ENCODE peak calls at places on chromosomes 2 and 18, in four cellular contexts. K, B, J and M are unnamed samples.

GRCh38 chr2:205660521-205661124 is 21.7 kb upstream of the NRP2 start:
- DNase-seq in K (peak; percentile 98), B (peak; percentile 27), J (no peak), M (no peak)

GRCh38 chr2:3303583-3304406 is 73.8 kb downstream of the EIPR1 start:
- DNase-seq in K (peak; percentile 77), B (peak; percentile 82), J (peak; percentile 86), M (peak; percentile 97)

GRCh38 chr2:101063352-101063751 is 61.3 kb downstream of the RPL31 start:
- DNase-seq in K (no peak), B (no peak), J (no peak), M (no peak)

GRCh38 chr2:28510184-28510583 is 14.3 kb downstream of the PLB1 start:
- DNase-seq in K (no peak), B (no peak), J (no peak), M (no peak)

GRCh38 chr2:102618452-102619413 is 620 bp upstream of the SLC9A2 start:
- DNase-seq in K (no peak), B (peak; percentile 52), J (peak; percentile 78), M (no peak)

GRCh38 chr2:3324036-3324386 is 53.6 kb downstream of the EIPR1 start:
- DNase-seq in K (no peak), B (no peak), J (no peak), M (no peak)

GRCh38 chr2:221312634-221313033 is 259.5 kb downstream of the EPHA4 start:
- DNase-seq in K (no peak), B (no peak), J (no peak), M (no peak)

GRCh38 chr2:48328972-48329723 is 200.8 kb upstream of the STON1 start:
- DNase-seq in K (no peak), B (no peak), J (no peak), M (peak; percentile 29)

GRCh38 chr2:207219716-207220414 is 54.1 kb upstream of the KLF7 start:
- DNase-seq in K (peak; percentile 88), B (peak; percentile 43), J (no peak), M (no peak)

GRCh38 chr2:144215701-144216675 is 303.9 kb downstream of the ZEB2 start:
- DNase-seq in K (no peak), B (no peak), J (no peak), M (no peak)

GRCh38 chr2:28088970-28089369 is 198.4 kb downstream of the BABAM2 start:
- DNase-seq in K (peak; percentile 56), B (peak; percentile 33), J (no peak), M (no peak)

GRCh38 chr2:40741532-40741931 is 289.6 kb upstream of the SLC8A1 start:
- DNase-seq in K (no peak), B (no peak), J (no peak), M (no peak)

GRCh38 chr2:191064590-191064989 is 50.6 kb upstream of the STAT1 start:
- DNase-seq in K (no peak), B (no peak), J (no peak), M (no peak)

GRCh38 chr2:109410021-109410815 is 203.5 kb downstream of the SEPTIN10 start:
- DNase-seq in K (peak; percentile 29), B (no peak), J (no peak), M (no peak)

GRCh38 chr2:239433777-239434396 is 33.1 kb upstream of the HDAC4 start:
- DNase-seq in K (peak; percentile 71), B (peak; percentile 13), J (no peak), M (no peak)

GRCh38 chr18:6397931-6398566 is 16.7 kb downstream of the L3MBTL4 start:
- DNase-seq in K (no peak), B (no peak), J (no peak), M (no peak)

GRCh38 chr2:134411279-134411827 is 157.5 kb downstream of the MGAT5 start:
- DNase-seq in K (no peak), B (no peak), J (no peak), M (peak; percentile 48)

GRCh38 chr18:44895176-44895798 is 214.6 kb downstream of the SETBP1 start:
- DNase-seq in K (peak; percentile 45), B (peak; percentile 77), J (peak; percentile 11), M (peak; percentile 5)

GRCh38 chr2:173806761-173807160 is 158.4 kb downstream of the SP3 start:
- DNase-seq in K (peak; percentile 4), B (no peak), J (no peak), M (no peak)

GRCh38 chr2:218428846-218429558 is 10.1 kb downstream of the VIL1 start:
- DNase-seq in K (no peak), B (no peak), J (no peak), M (no peak)

GRCh38 chr18:79574938-79575525 is 104.6 kb upstream of the CTDP1 start:
- DNase-seq in K (no peak), B (no peak), J (no peak), M (no peak)

GRCh38 chr2:98773907-98774306 is 43.0 kb upstream of the MGAT4A start:
- DNase-seq in K (no peak), B (no peak), J (no peak), M (no peak)

GRCh38 chr2:110851531-110851930 is 119.2 kb downstream of the ACOXL start:
- DNase-seq in K (no peak), B (no peak), J (no peak), M (no peak)

GRCh38 chr2:96205238-96205637 is 3.4 kb downstream of the STARD7 start:
- DNase-seq in K (no peak), B (no peak), J (no peak), M (no peak)

GRCh38 chr2:3376821-3377220 is 797 bp downstream of the EIPR1 start:
- DNase-seq in K (no peak), B (no peak), J (no peak), M (no peak)

GRCh38 chr18:46070683-46071614 is 1.1 kb downstream of the PSTPIP2 start:
- DNase-seq in K (no peak), B (no peak), J (no peak), M (peak; percentile 25)

GRCh38 chr2:73890301-73891092 is 2.3 kb upstream of the ACTG2 start:
- DNase-seq in K (peak; percentile 67), B (no peak), J (no peak), M (no peak)

GRCh38 chr2:156748238-156748637 is 312.1 kb downstream of the GPD2 start:
- DNase-seq in K (no peak), B (no peak), J (no peak), M (no peak)

GRCh38 chr2:98869868-98870267 is 66.2 kb downstream of the CRACDL start:
- DNase-seq in K (no peak), B (no peak), J (no peak), M (no peak)

GRCh38 chr18:63872586-63872985 is 14.9 kb upstream of the SERPINB2 start:
- DNase-seq in K (no peak), B (no peak), J (no peak), M (no peak)

GRCh38 chr2:12440731-12441130 is 276.0 kb upstream of the TRIB2 start:
- DNase-seq in K (no peak), B (no peak), J (no peak), M (no peak)

GRCh38 chr2:217054791-217055190 is 194.9 kb upstream of the TNP1 start:
- DNase-seq in K (no peak), B (no peak), J (no peak), M (no peak)

GRCh38 chr2:238743243-238744068 is 104.4 kb upstream of the TWIST2 start:
- DNase-seq in K (no peak), B (no peak), J (no peak), M (no peak)

GRCh38 chr2:134727385-134727784 is 8.6 kb upstream of the TMEM163 start:
- DNase-seq in K (no peak), B (no peak), J (no peak), M (no peak)

GRCh38 chr2:111168528-111168929 is 47.8 kb downstream of the BCL2L11 start:
- DNase-seq in K (peak; percentile 89), B (peak; percentile 68), J (peak; percentile 88), M (no peak)

DNA sequence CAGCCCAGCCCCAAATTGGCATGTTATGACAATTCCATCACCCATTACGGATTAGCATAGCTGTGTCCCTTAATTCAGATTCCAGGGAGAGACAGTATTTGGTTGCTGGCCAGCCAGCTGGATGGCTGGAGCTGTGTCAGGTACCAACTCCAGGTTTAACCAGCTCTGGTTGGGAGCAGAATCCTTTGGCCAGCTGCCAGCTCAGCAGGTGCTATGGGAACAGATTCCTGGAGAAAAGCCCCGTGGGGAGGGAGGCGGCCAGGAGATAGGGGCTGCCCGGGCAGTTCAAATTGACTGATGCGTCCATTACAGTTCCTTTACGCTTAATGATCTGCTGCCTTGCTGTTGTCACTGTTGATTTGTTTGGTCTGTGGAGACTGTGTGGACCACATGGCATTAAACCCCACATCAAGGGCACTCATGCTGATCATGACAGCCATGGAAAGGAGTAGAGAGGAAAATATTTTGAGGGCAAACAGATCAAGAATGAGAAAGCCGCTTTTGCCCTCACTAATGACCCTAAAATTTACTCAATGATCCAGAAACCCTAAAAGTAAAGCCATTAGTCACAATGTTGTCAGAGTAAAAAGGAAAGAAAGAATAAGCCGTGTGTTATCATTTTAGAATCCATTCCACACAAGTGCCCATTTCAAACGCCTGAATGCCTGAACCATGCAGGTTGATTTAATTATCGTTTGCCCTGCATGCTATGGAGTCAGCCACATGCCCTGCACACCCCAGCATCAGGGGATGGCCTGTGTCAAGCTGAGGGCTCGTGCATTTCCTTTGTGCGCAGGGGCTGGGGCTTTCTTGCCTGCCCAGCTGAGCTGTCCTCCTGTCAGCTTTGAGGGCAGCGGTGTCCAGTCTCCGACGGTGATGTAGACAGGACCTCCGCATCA is 200.1 kb downstream of the TSN start:
- DNase-seq in K (no peak), B (no peak), J (no peak), M (peak; percentile 56)
- TF ChIP-seq RCOR1 in K (no peak), B (no peak), J (no peak), M (no peak)

GRCh38 chr18:57854726-57855125 is 51.6 kb upstream of the ATP8B1 start:
- DNase-seq in K (peak; percentile 22), B (no peak), J (no peak), M (no peak)

GRCh38 chr18:57863706-57864105 is 60.6 kb upstream of the ATP8B1 start:
- DNase-seq in K (peak; percentile 57), B (no peak), J (no peak), M (no peak)

GRCh38 chr18:57856128-57856527 is 53.0 kb upstream of the ATP8B1 start:
- DNase-seq in K (no peak), B (no peak), J (no peak), M (no peak)

GRCh38 chr18:57856707-57857280 is 53.7 kb upstream of the ATP8B1 start:
- DNase-seq in K (no peak), B (no peak), J (no peak), M (no peak)

GRCh38 chr18:57859314-57859713 is 56.2 kb upstream of the ATP8B1 start:
- DNase-seq in K (no peak), B (peak; percentile 39), J (peak; percentile 23), M (no peak)
- TF ChIP-seq RCOR1 in K (no peak), B (no peak), J (no peak), M (no peak)

GRCh38 chr2:69020496-69020895 is 7.5 kb downstream of the ANTXR1 start:
- DNase-seq in K (no peak), B (no peak), J (no peak), M (no peak)

GRCh38 chr2:69013837-69014796 is 1.1 kb downstream of the ANTXR1 start:
- DNase-seq in K (peak; percentile 54), B (peak; percentile 67), J (no peak), M (peak; percentile 47)

GRCh38 chr2:69018629-69019227 is 5.7 kb downstream of the ANTXR1 start:
- DNase-seq in K (no peak), B (no peak), J (no peak), M (peak; percentile 24)

GRCh38 chr2:69017876-69018275 is 4.9 kb downstream of the ANTXR1 start:
- DNase-seq in K (peak; percentile 49), B (no peak), J (no peak), M (no peak)

GRCh38 chr2:69017080-69017479 is 4.1 kb downstream of the ANTXR1 start:
- DNase-seq in K (peak; percentile 70), B (peak; percentile 63), J (no peak), M (no peak)
- TF ChIP-seq RCOR1 in K (no peak), B (no peak), J (no peak), M (no peak)

GRCh38 chr2:127465258-127465657 is 47.0 kb downstream of the PROC start:
- DNase-seq in K (no peak), B (no peak), J (no peak), M (no peak)
- TF ChIP-seq RCOR1 in K (no peak), B (no peak), J (no peak), M (no peak)